ENCODE peak calls at places on chromosomes 11 and 22, in ten cellular contexts. D is activated CD8-positive, alpha-beta memory T cell treated with anti-CD3 and anti-CD28 coated beads for 48 hours; G is A549; S is activated T-cell treated with anti-CD3 and anti-CD28 coated beads, Interleukin-2, amount 50 U/mL, for 24 hours; Q is nephron progenitor cell; Y is AG08396; T is epithelial cell of proximal tubule; L is HFFc6; W is SHP77; C is RWPE2. F is an unnamed sample.

GRCh38 chr11:1373536-1374214 is 16.1 kb upstream of the BRSK2 start:
- DNase-seq in D (no peak), G (no peak), S (no peak), Q (no peak), Y (peak), T (no peak), L (no peak), W (no peak), C (no peak), F (no peak)

GRCh38 chr22:23035557-23036277 is 34.6 kb upstream of the GNAZ start:
- DNase-seq in D (no peak), G (no peak), S (no peak), Q (no peak), Y (no peak), T (no peak), L (no peak), W (no peak), C (no peak), F (no peak)

GRCh38 chr22:47073101-47073500 is 310.7 kb downstream of the TBC1D22A start:
- DNase-seq in D (no peak), G (no peak), S (no peak), Q (no peak), Y (no peak), T (no peak), L (no peak), W (no peak), C (no peak), F (no peak)

GRCh38 chr11:43245471-43245870 is 66.3 kb upstream of the API5 start:
- DNase-seq in D (no peak), G (no peak), S (no peak), Q (no peak), Y (no peak), T (no peak), L (no peak), W (no peak), C (no peak), F (no peak)

GRCh38 chr11:6319879-6320410 is 356 bp downstream of the CAVIN3 start:
- DNase-seq in D (peak), G (peak), S (peak), Q (peak), Y (peak), T (no peak), L (peak), W (no peak), C (peak), F (peak)

GRCh38 chr11:128508785-128509518 is 78.4 kb downstream of the ETS1 start:
- DNase-seq in D (no peak), G (no peak), S (no peak), Q (no peak), Y (peak), T (no peak), L (peak), W (peak), C (no peak), F (no peak)

GRCh38 chr11:62644220-62644619 is 2.2 kb downstream of the GANAB start:
- DNase-seq in D (no peak), G (no peak), S (no peak), Q (no peak), Y (no peak), T (no peak), L (no peak), W (no peak), C (no peak), F (no peak)

GRCh38 chr11:112516771-112517170 is 256.1 kb upstream of the PLET1 start:
- DNase-seq in D (no peak), G (no peak), S (no peak), Q (no peak), Y (no peak), T (no peak), L (no peak), W (no peak), C (no peak), F (no peak)

GRCh38 chr11:35617687-35618496 is at the start of gene FJX1:
- DNase-seq in D (peak), G (peak), S (peak), Q (peak), Y (peak), T (no peak), L (peak), W (peak), C (peak), F (peak)

GRCh38 chr11:24511518-24511917 is 14.7 kb downstream of the LUZP2 start:
- DNase-seq in D (no peak), G (no peak), S (no peak), Q (no peak), Y (no peak), T (no peak), L (no peak), W (no peak), C (no peak), F (no peak)

GRCh38 chr11:125594958-125595357 is 2.3 kb downstream of the STT3A start:
- DNase-seq in D (no peak), G (no peak), S (no peak), Q (no peak), Y (no peak), T (no peak), L (no peak), W (no peak), C (no peak), F (no peak)

GRCh38 chr11:73413246-73413645 is 37.0 kb downstream of the RELT start:
- DNase-seq in D (no peak), G (no peak), S (no peak), Q (no peak), Y (no peak), T (no peak), L (no peak), W (no peak), C (no peak), F (no peak)

GRCh38 chr11:69253028-69253427 is 40.9 kb upstream of the MYEOV start:
- DNase-seq in D (no peak), G (no peak), S (no peak), Q (no peak), Y (peak), T (no peak), L (peak), W (no peak), C (no peak), F (peak)

GRCh38 chr11:9351321-9351881 is 33.1 kb upstream of the IPO7 start:
- DNase-seq in D (no peak), G (no peak), S (no peak), Q (no peak), Y (no peak), T (no peak), L (no peak), W (no peak), C (no peak), F (peak)

GRCh38 chr11:14539867-14540475 is 19.8 kb upstream of the PSMA1 start:
- DNase-seq in D (no peak), G (no peak), S (no peak), Q (no peak), Y (no peak), T (no peak), L (no peak), W (peak), C (no peak), F (no peak)

GRCh38 chr11:113091578-113091844 is 130.3 kb downstream of the NCAM1 start:
- DNase-seq in D (no peak), G (no peak), S (no peak), Q (no peak), Y (no peak), T (no peak), L (no peak), W (no peak), C (no peak), F (no peak)

GRCh38 chr22:42561856-42562255 is 8.1 kb downstream of the SERHL2 start:
- DNase-seq in D (no peak), G (no peak), S (no peak), Q (no peak), Y (no peak), T (no peak), L (no peak), W (no peak), C (no peak), F (no peak)

GRCh38 chr22:19343470-19343869 is 52.0 kb upstream of the CLTCL1 start:
- DNase-seq in D (no peak), G (no peak), S (no peak), Q (no peak), Y (no peak), T (no peak), L (no peak), W (no peak), C (no peak), F (no peak)

GRCh38 chr11:15707971-15708370 is 593.2 kb downstream of the INSC start:
- DNase-seq in D (no peak), G (peak), S (no peak), Q (no peak), Y (peak), T (peak), L (no peak), W (peak), C (no peak), F (peak)

GRCh38 chr22:33883961-33884808 is 36.1 kb downstream of the LARGE1 start:
- DNase-seq in D (no peak), G (no peak), S (no peak), Q (no peak), Y (no peak), T (no peak), L (no peak), W (no peak), C (no peak), F (no peak)

GRCh38 chr11:122843281-122844150 is 5.2 kb downstream of the CRTAM start:
- DNase-seq in D (no peak), G (no peak), S (peak), Q (no peak), Y (no peak), T (no peak), L (no peak), W (no peak), C (no peak), F (peak)

GRCh38 chr11:38266691-38267090 is 1668.7 kb upstream of the RAG2 start:
- DNase-seq in D (no peak), G (no peak), S (no peak), Q (no peak), Y (no peak), T (no peak), L (no peak), W (no peak), C (no peak), F (no peak)

GRCh38 chr11:10592331-10592730 is 23.9 kb upstream of the LYVE1 start:
- DNase-seq in D (no peak), G (no peak), S (no peak), Q (no peak), Y (peak), T (peak), L (peak), W (no peak), C (no peak), F (peak)

GRCh38 chr11:75858042-75858441 is 43.0 kb downstream of the UVRAG start:
- DNase-seq in D (no peak), G (no peak), S (no peak), Q (no peak), Y (no peak), T (no peak), L (no peak), W (no peak), C (no peak), F (no peak)

GRCh38 chr22:39913886-39914285 is 13.0 kb downstream of the GRAP2 start:
- DNase-seq in D (no peak), G (no peak), S (no peak), Q (no peak), Y (no peak), T (no peak), L (no peak), W (no peak), C (no peak), F (no peak)

GRCh38 chr11:75201771-75202170 is 38.8 kb upstream of the TPBGL start:
- DNase-seq in D (no peak), G (no peak), S (no peak), Q (no peak), Y (no peak), T (no peak), L (no peak), W (no peak), C (no peak), F (peak)

GRCh38 chr11:61497876-61498275 is 10.7 kb upstream of the LRRC10B start:
- DNase-seq in D (no peak), G (no peak), S (no peak), Q (no peak), Y (no peak), T (no peak), L (no peak), W (no peak), C (no peak), F (no peak)

GRCh38 chr11:114395776-114396175 is 4.5 kb downstream of the C11orf71 start:
- DNase-seq in D (no peak), G (no peak), S (no peak), Q (no peak), Y (no peak), T (no peak), L (no peak), W (no peak), C (no peak), F (peak)

GRCh38 chr11:119741369-119742262 is 12.6 kb upstream of the NECTIN1 start:
- DNase-seq in D (peak), G (peak), S (peak), Q (peak), Y (peak), T (no peak), L (no peak), W (no peak), C (peak), F (peak)

GRCh38 chr22:19817561-19818263 is 37.0 kb downstream of the GNB1L start:
- DNase-seq in D (no peak), G (no peak), S (peak), Q (no peak), Y (no peak), T (no peak), L (no peak), W (no peak), C (no peak), F (no peak)